ENCODE peak calls at places on chromosomes 6 and 20, in seven cellular contexts. T, H, B, Y, F, E and Q are unnamed samples.

GRCh38 chr6:121548146-121548545 is 112.7 kb downstream of the GJA1 start:
- DNase-seq in T (no peak), H (no peak), B (no peak), Y (no peak), F (no peak), E (no peak), Q (no peak)

GRCh38 chr20:51196991-51197651 is 174.2 kb upstream of the KCNG1 start:
- DNase-seq in T (no peak), H (no peak), B (no peak), Y (no peak), F (no peak), E (no peak), Q (no peak)

GRCh38 chr20:47792021-47792618 is 6.8 kb upstream of the SULF2 start:
- DNase-seq in T (peak), H (peak), B (peak), Y (no peak), F (no peak), E (no peak), Q (peak)

GRCh38 chr6:89375427-89375868 is 22.9 kb upstream of the UBE2J1 start:
- DNase-seq in T (no peak), H (peak), B (peak), Y (peak), F (peak), E (peak), Q (peak)

GRCh38 chr20:38290829-38291581 is 13.0 kb upstream of the BPI start:
- DNase-seq in T (no peak), H (no peak), B (peak), Y (peak), F (no peak), E (no peak), Q (no peak)

GRCh38 chr20:63612276-63612931 is 14.5 kb downstream of the GMEB2 start:
- DNase-seq in T (no peak), H (no peak), B (no peak), Y (no peak), F (no peak), E (peak), Q (peak)

GRCh38 chr20:3681931-3682820 is at the start of gene ADAM33:
- DNase-seq in T (peak), H (no peak), B (peak), Y (peak), F (no peak), E (no peak), Q (peak)

GRCh38 chr20:15836634-15837033 is 736.6 kb downstream of the KIF16B start:
- DNase-seq in T (no peak), H (no peak), B (no peak), Y (no peak), F (no peak), E (no peak), Q (no peak)

GRCh38 chr6:70725817-70726413 is 58.2 kb downstream of the SMAP1 start:
- DNase-seq in T (no peak), H (no peak), B (no peak), Y (peak), F (no peak), E (no peak), Q (no peak)

GRCh38 chr6:67882436-67883311 is 752.4 kb upstream of the ADGRB3 start:
- DNase-seq in T (no peak), H (no peak), B (no peak), Y (no peak), F (no peak), E (no peak), Q (no peak)

GRCh38 chr6:40950986-40951730 is 87.9 kb downstream of the UNC5CL start:
- DNase-seq in T (no peak), H (no peak), B (no peak), Y (peak), F (no peak), E (no peak), Q (no peak)

GRCh38 chr6:43242908-43243648 is at the start of gene TTBK1:
- DNase-seq in T (no peak), H (no peak), B (peak), Y (peak), F (no peak), E (no peak), Q (no peak)

GRCh38 chr6:127403636-127404035 is 55.6 kb downstream of the KIAA0408 start:
- DNase-seq in T (no peak), H (no peak), B (no peak), Y (no peak), F (no peak), E (no peak), Q (no peak)

GRCh38 chr6:121395736-121396135 is 39.7 kb upstream of the GJA1 start:
- DNase-seq in T (no peak), H (no peak), B (no peak), Y (no peak), F (no peak), E (no peak), Q (no peak)

GRCh38 chr20:5504061-5504739 is 187.4 kb upstream of the PROKR2 start:
- DNase-seq in T (peak), H (no peak), B (peak), Y (peak), F (no peak), E (peak), Q (peak)

GRCh38 chr6:139371421-139372253 is 2.8 kb downstream of the CITED2 start:
- DNase-seq in T (no peak), H (no peak), B (peak), Y (no peak), F (no peak), E (no peak), Q (no peak)

GRCh38 chr6:125749864-125750691 is 646 bp downstream of the HEY2 start:
- DNase-seq in T (peak), H (peak), B (peak), Y (peak), F (no peak), E (no peak), Q (peak)

GRCh38 chr6:57135885-57136284 is 36.2 kb upstream of the BAG2 start:
- DNase-seq in T (no peak), H (no peak), B (no peak), Y (no peak), F (no peak), E (no peak), Q (no peak)

GRCh38 chr20:775679-776135 is 7.4 kb upstream of the SLC52A3 start:
- DNase-seq in T (no peak), H (no peak), B (no peak), Y (peak), F (no peak), E (no peak), Q (no peak)

GRCh38 chr6:163394659-163395058 is 19.9 kb upstream of the QKI start:
- DNase-seq in T (no peak), H (no peak), B (no peak), Y (no peak), F (no peak), E (no peak), Q (no peak)

GRCh38 chr6:111952326-111952725 is 79.1 kb upstream of the FYN start:
- DNase-seq in T (no peak), H (no peak), B (peak), Y (no peak), F (no peak), E (no peak), Q (no peak)

GRCh38 chr6:30044630-30045029 is 16.4 kb upstream of the POLR1H start:
- DNase-seq in T (no peak), H (no peak), B (no peak), Y (no peak), F (no peak), E (no peak), Q (no peak)

GRCh38 chr20:32358632-32358882 is 426 bp downstream of the ASXL1 start:
- DNase-seq in T (no peak), H (no peak), B (no peak), Y (no peak), F (no peak), E (no peak), Q (no peak)

GRCh38 chr20:22411568-22412450 is 172.6 kb downstream of the FOXA2 start:
- DNase-seq in T (no peak), H (no peak), B (no peak), Y (no peak), F (no peak), E (peak), Q (peak)

GRCh38 chr6:81568973-81569372 is 183.5 kb downstream of the TENT5A start:
- DNase-seq in T (no peak), H (no peak), B (no peak), Y (no peak), F (no peak), E (no peak), Q (no peak)

GRCh38 chr6:40715501-40716403 is 128.6 kb upstream of the LRFN2 start:
- DNase-seq in T (no peak), H (peak), B (peak), Y (no peak), F (no peak), E (no peak), Q (no peak)

GRCh38 chr20:6886065-6886729 is 118.7 kb downstream of the BMP2 start:
- DNase-seq in T (no peak), H (no peak), B (peak), Y (peak), F (no peak), E (no peak), Q (no peak)

GRCh38 chr6:150857062-150857905 is 8.2 kb upstream of the MTHFD1L start:
- DNase-seq in T (no peak), H (no peak), B (peak), Y (no peak), F (no peak), E (no peak), Q (no peak)

GRCh38 chr6:151699719-151700118 is 107.8 kb upstream of the ESR1 start:
- DNase-seq in T (no peak), H (no peak), B (no peak), Y (no peak), F (no peak), E (no peak), Q (no peak)

GRCh38 chr20:9508240-9508661 is 6.1 kb upstream of the LAMP5 start:
- DNase-seq in T (no peak), H (no peak), B (no peak), Y (peak), F (no peak), E (no peak), Q (no peak)

GRCh38 chr20:54346269-54346668 is 129.1 kb upstream of the DOK5 start:
- DNase-seq in T (no peak), H (no peak), B (peak), Y (no peak), F (no peak), E (no peak), Q (no peak)

GRCh38 chr6:36727491-36728021 is 29.9 kb downstream of the RAB44 start:
- DNase-seq in T (peak), H (peak), B (peak), Y (no peak), F (no peak), E (no peak), Q (no peak)

GRCh38 chr20:19908586-19908985 is 108.6 kb upstream of the NAA20 start:
- DNase-seq in T (no peak), H (no peak), B (no peak), Y (no peak), F (no peak), E (no peak), Q (no peak)

GRCh38 chr6:42984924-42985475 is 630 bp downstream of the PPP2R5D start:
- DNase-seq in T (no peak), H (no peak), B (peak), Y (peak), F (no peak), E (peak), Q (peak)

GRCh38 chr6:33288942-33289783 is at the start of the genes PFDN6 and WDR46:
- DNase-seq in T (peak), H (peak), B (peak), Y (peak), F (peak), E (peak), Q (peak)